ENCODE peak calls at places on chromosomes 5 and 9, in six cellular contexts. P, W, L, Z, C and U are unnamed samples.
A peak's percentile ranks its signal among the peaks of the same experiment; 100 is the strongest.

GRCh38 chr5:178640331-178641045 is 13.6 kb upstream of the CLK4 start:
- DNase-seq in L (no peak), Z (no peak), W (no peak), P (no peak), C (no peak), U (no peak)

GRCh38 chr9:89179920-89180667 is 1.5 kb upstream of the SHC3 start:
- DNase-seq in P (peak; percentile 67), W (peak; percentile 79), L (peak; percentile 97), C (no peak), Z (peak; percentile 91), U (no peak)

GRCh38 chr5:111596705-111597104 is 84.4 kb upstream of the STARD4 start:
- DNase-seq in W (no peak), P (no peak), L (no peak), C (no peak), Z (no peak), U (no peak)

GRCh38 chr9:83281306-83282255 is 218.6 kb upstream of the RASEF start:
- DNase-seq in Z (no peak), W (no peak), L (peak; percentile 79), P (no peak), C (no peak), U (no peak)

GRCh38 chr5:103428411-103428871 is 134.1 kb downstream of the NUDT12 start:
- DNase-seq in C (no peak), Z (no peak), W (no peak), L (peak; percentile 88), P (no peak), U (peak; percentile 85)

GRCh38 chr9:38318755-38319495 is 73.6 kb upstream of the ALDH1B1 start:
- DNase-seq in Z (no peak), W (no peak), P (no peak), C (no peak), L (no peak), U (no peak)

GRCh38 chr9:91253488-91253887 is 108.2 kb downstream of the AUH start:
- DNase-seq in P (no peak), C (peak; percentile 35), L (no peak), Z (no peak), W (no peak), U (no peak)

GRCh38 chr5:5419291-5420210 is 2.9 kb upstream of the ICE1 start:
- DNase-seq in C (peak; percentile 27), Z (no peak), P (peak; percentile 41), L (peak; percentile 89), W (peak; percentile 17), U (no peak)

GRCh38 chr5:591746-592145 is 20.4 kb upstream of the CEP72 start:
- DNase-seq in P (no peak), C (no peak), W (no peak), L (no peak), Z (peak; percentile 28), U (peak; percentile 46)

GRCh38 chr5:163453705-163454104 is 6.2 kb downstream of the NUDCD2 start:
- DNase-seq in W (no peak), Z (no peak), P (no peak), L (peak; percentile 33), C (no peak), U (no peak)

GRCh38 chr5:141677415-141677814 is 4.6 kb downstream of the ARAP3 start:
- DNase-seq in C (peak; percentile 39), Z (no peak), L (no peak), W (peak; percentile 43), P (no peak), U (no peak)

GRCh38 chr9:134039386-134040175 is 14.3 kb downstream of the BRD3OS start:
- DNase-seq in P (no peak), L (no peak), Z (peak; percentile 44), C (no peak), W (no peak), U (peak; percentile 82)

GRCh38 chr9:10903969-10904368 is 291.2 kb upstream of the PTPRD start:
- DNase-seq in W (no peak), C (no peak), P (no peak), Z (no peak), L (no peak), U (no peak)

GRCh38 chr5:33369470-33370134 is 71.2 kb upstream of the TARS1 start:
- DNase-seq in C (no peak), W (no peak), L (peak; percentile 73), P (no peak), Z (no peak), U (no peak)

GRCh38 chr9:78505546-78505945 is 208.6 kb downstream of the PSAT1 start:
- DNase-seq in P (no peak), W (no peak), C (no peak), L (no peak), Z (no peak), U (no peak)

DNA sequence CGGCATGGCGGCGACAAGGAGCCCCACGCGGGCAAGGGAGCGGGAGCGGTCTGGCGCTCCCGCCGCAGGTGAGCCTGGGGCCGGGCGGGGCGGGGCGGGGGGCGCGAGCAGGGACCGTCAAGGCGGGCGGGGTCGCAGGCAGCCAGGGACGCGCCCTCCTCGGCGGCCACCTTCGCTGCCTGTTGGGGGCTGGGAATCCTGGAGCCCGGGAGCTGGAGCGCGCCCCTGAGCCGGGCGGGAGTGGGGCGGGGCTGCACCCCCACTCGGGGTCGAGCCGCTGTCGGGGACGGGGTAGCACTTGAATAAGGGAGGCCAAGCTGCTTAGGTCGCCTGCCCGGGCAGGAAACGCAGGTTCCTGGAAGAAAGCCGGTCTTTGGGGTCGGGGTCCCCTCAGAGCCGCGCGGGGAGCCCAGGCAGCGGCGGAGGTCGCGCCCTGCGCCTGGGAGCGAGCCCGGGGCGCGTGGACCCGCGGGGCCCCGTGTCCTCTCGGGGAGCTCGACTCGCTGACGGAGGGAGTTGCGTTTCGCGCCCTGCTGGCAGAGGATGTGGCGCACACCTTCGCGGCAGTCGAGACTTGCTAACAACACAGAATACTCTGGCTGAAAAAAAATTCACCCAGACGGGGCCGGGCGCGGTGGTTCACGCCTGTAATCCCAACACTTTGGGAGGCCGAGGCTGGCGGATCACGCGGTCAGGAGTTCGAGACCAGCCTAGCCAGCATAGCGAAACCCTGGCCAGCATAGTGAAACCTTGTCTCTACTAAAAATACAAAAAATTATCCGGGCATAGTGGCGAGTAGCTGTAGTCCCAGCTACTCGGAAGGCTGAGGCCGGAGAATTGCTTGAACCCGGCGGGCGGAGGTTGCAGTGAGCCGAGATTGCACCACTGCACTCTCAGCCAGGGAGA is 552 bp downstream of the OTULINL start:
- DNase-seq in P (no peak), C (peak; percentile 63), W (peak; percentile 53), L (peak; percentile 21), Z (peak; percentile 73), U (no peak)
- TF ChIP-seq CTCF in P (peak; percentile 15), C (peak; percentile 20), W (no peak), L (no peak), Z (no peak), U (no peak)

GRCh38 chr5:20572560-20572959 is 584.6 kb upstream of the CDH18 start:
- DNase-seq in L (peak; percentile 84), Z (no peak), P (no peak), W (no peak), C (no peak), U (no peak)
- TF ChIP-seq CTCF in L (peak; percentile 44), Z (no peak), P (no peak), W (no peak), C (no peak), U (peak; percentile 22)

DNA sequence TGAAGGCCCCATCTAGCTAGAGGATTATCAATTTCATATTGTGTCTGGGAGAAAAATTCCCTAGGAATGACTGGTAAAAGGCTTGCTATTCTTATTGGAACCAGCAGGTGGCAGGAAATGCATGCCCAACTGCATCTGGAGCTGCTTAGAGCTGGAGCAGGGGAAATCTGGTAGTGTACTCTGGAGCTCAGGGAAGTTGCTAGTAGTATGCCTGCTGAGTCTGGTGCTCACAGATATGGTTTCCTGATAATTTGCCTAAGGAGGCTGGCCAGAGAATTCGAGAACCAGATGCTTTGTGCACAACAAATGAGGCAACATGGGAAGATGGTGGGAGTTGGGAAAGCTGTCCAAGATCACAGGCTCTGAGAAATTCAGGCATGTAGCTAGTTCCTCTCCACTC is 53.7 kb downstream of the G3BP1 start:
- DNase-seq in P (peak; percentile 40), C (peak; percentile 50), Z (no peak), W (peak; percentile 69), L (peak; percentile 53), U (no peak)
- TF ChIP-seq CTCF in P (peak; percentile 71), C (peak; percentile 89), Z (peak; percentile 81), W (peak; percentile 87), L (peak; percentile 96), U (peak; percentile 95)

GRCh38 chr5:123156577-123157296 is 67.7 kb downstream of the PRDM6 start:
- DNase-seq in P (peak; percentile 37), Z (no peak), C (no peak), W (no peak), L (peak; percentile 89), U (no peak)

GRCh38 chr5:123155511-123155923 is 66.5 kb downstream of the PRDM6 start:
- DNase-seq in C (no peak), L (peak; percentile 20), P (no peak), W (no peak), Z (no peak), U (no peak)

GRCh38 chr5:123163225-123163876 is 74.3 kb downstream of the PRDM6 start:
- DNase-seq in W (no peak), P (no peak), L (no peak), Z (no peak), C (no peak), U (no peak)

GRCh38 chr5:123154857-123155467 is 65.9 kb downstream of the PRDM6 start:
- DNase-seq in L (no peak), C (no peak), Z (no peak), P (no peak), W (no peak), U (no peak)

GRCh38 chr5:123157797-123158528 is 68.9 kb downstream of the PRDM6 start:
- DNase-seq in L (peak; percentile 82), P (peak; percentile 29), W (no peak), Z (no peak), C (no peak), U (no peak)
- TF ChIP-seq CTCF in L (peak; percentile 44), P (peak; percentile 39), W (no peak), Z (peak; percentile 15), C (no peak), U (peak; percentile 81)

GRCh38 chr5:87048156-87048555 is 219.5 kb upstream of the RASA1 start:
- DNase-seq in Z (no peak), L (no peak), C (no peak), P (no peak), W (no peak), U (no peak)
- TF ChIP-seq CTCF in Z (no peak), L (no peak), C (peak; percentile 28), P (no peak), W (no peak), U (no peak)

GRCh38 chr9:124251188-124251587 is 6.6 kb upstream of the NEK6 start:
- DNase-seq in W (no peak), L (no peak), Z (no peak), P (no peak), C (no peak), U (peak; percentile 12)
- TF ChIP-seq CTCF in W (no peak), L (no peak), Z (no peak), P (no peak), C (no peak), U (no peak)

GRCh38 chr5:137831526-137831925 is 36.1 kb upstream of the MYOT start:
- DNase-seq in W (no peak), P (no peak), C (no peak), Z (no peak), L (no peak), U (no peak)
- TF ChIP-seq CTCF in W (no peak), P (no peak), C (no peak), Z (no peak), L (peak; percentile 13), U (peak; percentile 55)